ENCODE peak calls at places on chromosomes 7 and 10, in four cellular contexts. S, Q, O and V are unnamed samples.

GRCh38 chr7:146554568-146554967 is 438.0 kb downstream of the CNTNAP2 start:
- DNase-seq in S (no peak), Q (no peak), O (no peak), V (no peak)

GRCh38 chr10:21534611-21535493 is 820 bp downstream of the MLLT10 start:
- DNase-seq in S (no peak), Q (no peak), O (peak; percentile 72), V (peak; percentile 43)

GRCh38 chr10:72096115-72097000 is 8.0 kb upstream of the SPOCK2 start:
- DNase-seq in S (no peak), Q (no peak), O (no peak), V (no peak)

GRCh38 chr10:83760142-83760541 is 379.2 kb upstream of the GHITM start:
- DNase-seq in S (no peak), Q (no peak), O (no peak), V (no peak)

GRCh38 chr10:101695404-101695732 is 398 bp upstream of the FBXW4 start:
- DNase-seq in S (no peak), Q (no peak), O (no peak), V (no peak)

GRCh38 chr10:8150401-8150905 is 96.0 kb downstream of the GATA3 start:
- DNase-seq in S (no peak), Q (no peak), O (no peak), V (no peak)

GRCh38 chr7:151687523-151688235 is 168.0 kb upstream of the RHEB start:
- DNase-seq in S (no peak), Q (peak; percentile 76), O (peak; percentile 7), V (no peak)

GRCh38 chr7:120344276-120344675 is 71.3 kb downstream of the KCND2 start:
- DNase-seq in S (no peak), Q (no peak), O (no peak), V (no peak)

GRCh38 chr10:123934846-123935245 is 43.2 kb upstream of the CPXM2 start:
- DNase-seq in S (no peak), Q (no peak), O (no peak), V (no peak)

GRCh38 chr7:44386139-44386913 is 60.9 kb upstream of the CAMK2B start:
- DNase-seq in S (no peak), Q (no peak), O (no peak), V (no peak)

GRCh38 chr10:24713086-24713485 is 10.6 kb downstream of the ARHGAP21 start:
- DNase-seq in S (no peak), Q (no peak), O (no peak), V (no peak)

GRCh38 chr7:102883098-102883860 is 29.5 kb upstream of the LRRC17 start:
- DNase-seq in S (no peak), Q (no peak), O (no peak), V (no peak)

GRCh38 chr7:3356173-3356572 is 55.1 kb downstream of the SDK1 start:
- DNase-seq in S (no peak), Q (no peak), O (no peak), V (no peak)

GRCh38 chr7:144668503-144668902 is 167.3 kb downstream of the TPK1 start:
- DNase-seq in S (no peak), Q (no peak), O (no peak), V (no peak)

DNA sequence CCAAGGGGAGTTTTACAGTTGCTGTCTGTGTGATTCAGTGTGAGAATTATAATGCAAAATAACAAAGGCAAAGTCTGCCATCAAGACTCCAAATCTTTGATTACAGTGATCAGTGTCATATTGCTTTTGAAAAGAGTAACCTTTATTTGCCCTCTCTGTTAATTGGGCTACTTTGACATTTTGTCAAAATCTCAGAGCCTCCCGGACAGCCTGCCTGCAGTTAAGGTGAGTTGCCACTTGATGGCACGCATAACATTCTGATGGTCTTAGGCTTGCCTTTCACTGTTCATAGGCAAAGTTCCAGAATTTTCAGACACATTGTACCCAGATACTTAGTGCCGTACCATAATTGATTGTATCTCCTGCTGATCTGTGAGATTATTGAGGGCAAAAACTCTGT is 253.5 kb downstream of the ABCA13 start:
- DNase-seq in S (no peak), Q (no peak), O (peak; percentile 14), V (no peak)
- TF ChIP-seq CTCF in S (no peak), Q (peak; percentile 8), O (peak; percentile 61), V (peak; percentile 74)

GRCh38 chr7:105652359-105652993 is 71.2 kb upstream of the EFCAB10 start:
- DNase-seq in S (peak; percentile 34), Q (peak; percentile 52), O (peak; percentile 79), V (peak; percentile 78)
- TF ChIP-seq CTCF in S (peak; percentile 70), Q (peak; percentile 99), O (peak; percentile 83), V (peak; percentile 88)

GRCh38 chr10:33150146-33150545 is 184.3 kb downstream of the NRP1 start:
- DNase-seq in S (no peak), Q (no peak), O (no peak), V (no peak)
- TF ChIP-seq CTCF in S (no peak), Q (no peak), O (no peak), V (no peak)

DNA sequence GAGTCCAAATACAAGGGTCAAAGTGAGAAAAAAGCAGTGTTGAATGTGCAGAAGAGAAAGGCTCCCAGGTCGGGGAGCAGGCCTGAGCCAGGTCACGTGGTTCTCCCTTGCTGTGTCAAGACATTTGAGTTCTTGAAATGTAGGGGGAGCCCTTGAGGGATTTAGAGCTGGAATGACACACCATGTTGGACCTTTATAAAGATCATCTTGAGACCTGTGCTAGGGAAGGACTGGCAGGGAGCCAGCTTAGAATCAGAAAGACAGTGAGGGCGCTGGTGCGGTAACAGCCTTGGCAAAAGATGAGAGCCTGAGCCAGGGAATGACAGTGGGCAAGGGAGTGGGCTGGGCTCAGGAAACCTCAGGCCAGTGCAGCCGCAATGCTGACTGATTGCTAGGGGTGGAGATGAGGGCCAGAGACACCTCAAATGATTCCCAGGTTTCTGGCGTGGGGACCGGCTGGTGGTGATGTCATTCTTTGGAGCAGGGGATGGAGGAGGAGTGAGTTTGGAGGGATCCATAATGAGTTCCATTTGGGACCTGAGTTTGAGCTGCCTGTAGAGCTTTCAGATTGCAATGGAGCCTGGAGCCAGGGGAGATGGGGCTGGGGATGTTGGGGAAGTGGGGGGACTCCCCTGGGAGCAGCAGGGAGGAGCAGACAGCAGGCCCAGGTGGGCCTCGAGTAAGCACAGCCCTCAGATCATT is 120.2 kb downstream of the PTPN20 start:
- DNase-seq in S (no peak), Q (no peak), O (no peak), V (no peak)
- TF ChIP-seq CTCF in S (no peak), Q (peak; percentile 5), O (no peak), V (peak; percentile 21)

GRCh38 chr10:34890931-34891330 is 75.8 kb upstream of the PARD3 start:
- DNase-seq in S (no peak), Q (no peak), O (no peak), V (no peak)

GRCh38 chr10:34899161-34899560 is 84.1 kb upstream of the PARD3 start:
- DNase-seq in S (no peak), Q (no peak), O (no peak), V (no peak)

DNA sequence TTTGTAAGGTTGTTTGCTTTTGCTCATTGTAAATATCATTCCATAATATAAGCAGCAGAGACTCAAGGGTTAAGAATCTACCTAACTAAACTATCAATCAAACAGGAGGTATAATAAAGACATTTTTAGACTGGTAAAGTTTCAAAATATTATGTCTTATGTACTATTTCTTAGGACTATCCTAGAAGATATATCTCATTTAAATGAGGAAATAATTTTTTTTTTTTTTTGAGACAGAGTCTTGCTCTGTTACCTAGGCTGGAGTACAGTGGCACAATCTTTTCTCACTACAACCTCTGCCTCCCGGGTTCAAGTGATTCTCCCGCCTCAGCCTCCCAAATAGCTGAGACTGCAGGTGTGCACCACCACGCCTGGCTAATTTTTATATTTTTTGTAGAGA is 80.9 kb upstream of the PARD3 start:
- DNase-seq in S (no peak), Q (no peak), O (no peak), V (no peak)
- TF ChIP-seq CTCF in S (no peak), Q (no peak), O (no peak), V (no peak)

DNA sequence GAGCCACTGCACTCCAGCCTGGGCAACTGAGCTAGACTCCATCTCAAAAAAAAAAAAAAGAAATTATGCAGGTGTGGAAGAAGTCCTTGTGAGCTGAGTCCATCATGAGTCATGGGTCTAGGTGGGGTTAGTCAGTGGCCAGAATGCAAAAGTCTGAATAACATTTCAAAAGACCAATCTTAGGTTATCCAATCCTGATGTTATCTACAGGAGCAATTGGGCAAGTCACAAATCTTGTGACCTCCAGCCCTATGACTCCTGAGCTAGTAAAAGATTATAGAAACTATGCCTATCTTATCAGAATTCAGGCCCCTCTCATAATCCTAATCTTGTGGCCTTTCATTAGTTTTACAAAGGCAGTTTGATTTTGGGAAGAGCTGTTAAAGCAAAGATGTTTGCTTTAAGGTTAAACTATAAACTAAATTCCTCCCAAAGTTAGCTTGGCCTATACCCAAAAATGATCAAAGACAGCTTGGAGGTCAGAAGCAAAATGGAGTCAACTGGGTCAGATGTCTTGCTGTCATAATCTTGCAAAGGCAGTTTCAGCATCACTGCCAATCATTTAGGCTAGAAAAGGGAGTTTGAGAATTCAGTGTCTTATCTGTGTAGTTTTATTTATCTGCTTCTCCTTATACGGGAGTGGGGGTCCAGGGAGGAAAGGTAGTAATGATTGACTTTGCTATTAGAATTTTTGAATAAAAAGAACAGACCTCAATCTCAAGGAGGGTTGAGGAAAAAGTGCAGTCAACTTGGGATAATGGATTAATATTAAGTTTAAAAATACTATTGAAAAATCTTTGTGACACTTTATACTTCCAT is 71.2 kb upstream of the TRIM24 start:
- DNase-seq in S (no peak), Q (no peak), O (no peak), V (no peak)
- TF ChIP-seq CTCF in S (no peak), Q (no peak), O (no peak), V (no peak)

DNA sequence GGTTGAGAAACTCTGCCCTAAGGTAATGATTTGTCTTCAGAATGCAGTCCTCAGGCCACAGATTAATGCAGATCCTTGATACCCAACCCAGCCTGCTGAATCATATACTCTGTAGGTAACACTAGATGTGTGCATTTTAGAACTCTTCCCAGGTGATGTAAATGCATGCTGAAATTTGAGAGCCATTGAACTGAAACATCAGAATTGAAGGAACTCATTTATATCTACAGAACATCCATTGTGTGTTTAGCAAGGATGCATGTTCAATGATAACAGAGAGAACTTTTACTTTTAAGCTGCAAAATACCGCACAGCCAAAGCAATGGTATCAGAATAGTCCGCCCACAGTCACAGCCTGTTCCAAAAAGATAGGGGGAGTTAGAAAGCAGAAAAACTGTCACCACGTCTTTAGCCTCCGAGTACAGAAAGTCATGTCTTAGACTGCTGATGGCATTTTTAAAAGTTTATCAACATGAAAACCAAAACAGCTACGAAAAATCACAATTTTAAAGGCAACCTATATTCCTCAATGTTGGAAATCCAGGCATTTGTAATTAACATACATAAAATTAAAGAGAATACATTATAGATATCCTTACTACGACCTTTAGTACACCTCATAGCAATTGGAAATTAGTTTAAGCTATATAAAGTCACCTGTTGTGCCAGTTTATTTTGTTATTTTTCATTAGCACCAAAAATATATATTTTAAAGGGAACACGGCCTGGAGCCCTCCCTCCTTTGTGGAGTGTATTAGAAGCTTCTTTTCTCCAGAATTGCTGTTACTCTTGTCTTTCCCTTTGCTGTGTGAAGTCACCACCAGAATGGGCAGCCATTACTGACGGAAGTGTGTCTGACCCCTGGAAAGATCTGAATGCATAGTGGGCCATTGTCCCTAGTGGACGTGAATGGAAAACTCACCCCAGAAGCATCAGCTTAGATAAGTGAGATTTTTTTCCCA is 65.8 kb upstream of the PRKAR2B start:
- DNase-seq in S (no peak), Q (no peak), O (no peak), V (no peak)
- TF ChIP-seq CTCF in S (no peak), Q (no peak), O (no peak), V (no peak)